ENCODE peak calls at places on chromosomes 6 and 20, in six cellular contexts. D is thyroid gland, A is A673, Y is left lung, Z is mesenchymal stem cell, V is tibial nerve. W is an unnamed sample.

GRCh38 chr20:5522422-5522821 is 205.7 kb upstream of the PROKR2 start:
- DNase-seq in D (no peak), A (no peak), Y (no peak), Z (no peak), V (no peak), W (no peak)

GRCh38 chr6:159875194-159875593 is 15.6 kb upstream of the MAS1 start:
- DNase-seq in D (no peak), A (no peak), Y (no peak), Z (no peak), V (no peak), W (no peak)

GRCh38 chr20:38229376-38230252 is 30.9 kb downstream of the KIAA1755 start:
- DNase-seq in D (no peak), A (no peak), Y (no peak), Z (peak; percentile 33), V (peak; percentile 45), W (peak; percentile 80)

GRCh38 chr20:20410678-20411077 is 42.8 kb downstream of the INSM1 start:
- DNase-seq in D (no peak), A (peak; percentile 76), Y (no peak), Z (no peak), V (no peak), W (no peak)

GRCh38 chr6:36650848-36651247 is 27.7 kb upstream of the CDKN1A start:
- DNase-seq in D (no peak), A (no peak), Y (no peak), Z (no peak), V (no peak), W (no peak)

GRCh38 chr6:36804549-36804948 is 34.7 kb downstream of the CPNE5 start:
- DNase-seq in D (no peak), A (no peak), Y (no peak), Z (no peak), V (no peak), W (no peak)

GRCh38 chr20:34703573-34704176 is 469 bp upstream of the TP53INP2 start:
- DNase-seq in D (peak; percentile 39), A (peak; percentile 37), Y (peak; percentile 42), Z (peak; percentile 86), V (peak; percentile 17), W (peak; percentile 58)

GRCh38 chr20:39706089-39706721 is 744.1 kb downstream of the DHX35 start:
- DNase-seq in D (no peak), A (no peak), Y (no peak), Z (no peak), V (peak; percentile 6), W (no peak)

GRCh38 chr6:150541587-150541986 is 58.1 kb upstream of the PLEKHG1 start:
- DNase-seq in D (no peak), A (no peak), Y (no peak), Z (no peak), V (no peak), W (no peak)

GRCh38 chr6:76342611-76343160 is 270.2 kb upstream of the IMPG1 start:
- DNase-seq in D (no peak), A (no peak), Y (no peak), Z (no peak), V (no peak), W (peak; percentile 97)

GRCh38 chr6:29097803-29098202 is 1.5 kb upstream of the OR2J1 start:
- DNase-seq in D (no peak), A (no peak), Y (no peak), Z (no peak), V (no peak), W (no peak)

GRCh38 chr6:6546318-6547110 is 42.0 kb upstream of the LY86 start:
- DNase-seq in D (peak; percentile 38), A (no peak), Y (peak; percentile 43), Z (peak; percentile 21), V (peak; percentile 30), W (no peak)

GRCh38 chr6:6545616-6546317 is 42.8 kb upstream of the LY86 start:
- DNase-seq in D (no peak), A (no peak), Y (no peak), Z (peak; percentile 1), V (no peak), W (no peak)

GRCh38 chr6:6542357-6542756 is 46.2 kb upstream of the LY86 start:
- DNase-seq in D (no peak), A (no peak), Y (no peak), Z (no peak), V (no peak), W (no peak)

GRCh38 chr6:6543181-6543879 is 45.2 kb upstream of the LY86 start:
- DNase-seq in D (no peak), A (no peak), Y (no peak), Z (no peak), V (peak; percentile 28), W (peak; percentile 29)

DNA sequence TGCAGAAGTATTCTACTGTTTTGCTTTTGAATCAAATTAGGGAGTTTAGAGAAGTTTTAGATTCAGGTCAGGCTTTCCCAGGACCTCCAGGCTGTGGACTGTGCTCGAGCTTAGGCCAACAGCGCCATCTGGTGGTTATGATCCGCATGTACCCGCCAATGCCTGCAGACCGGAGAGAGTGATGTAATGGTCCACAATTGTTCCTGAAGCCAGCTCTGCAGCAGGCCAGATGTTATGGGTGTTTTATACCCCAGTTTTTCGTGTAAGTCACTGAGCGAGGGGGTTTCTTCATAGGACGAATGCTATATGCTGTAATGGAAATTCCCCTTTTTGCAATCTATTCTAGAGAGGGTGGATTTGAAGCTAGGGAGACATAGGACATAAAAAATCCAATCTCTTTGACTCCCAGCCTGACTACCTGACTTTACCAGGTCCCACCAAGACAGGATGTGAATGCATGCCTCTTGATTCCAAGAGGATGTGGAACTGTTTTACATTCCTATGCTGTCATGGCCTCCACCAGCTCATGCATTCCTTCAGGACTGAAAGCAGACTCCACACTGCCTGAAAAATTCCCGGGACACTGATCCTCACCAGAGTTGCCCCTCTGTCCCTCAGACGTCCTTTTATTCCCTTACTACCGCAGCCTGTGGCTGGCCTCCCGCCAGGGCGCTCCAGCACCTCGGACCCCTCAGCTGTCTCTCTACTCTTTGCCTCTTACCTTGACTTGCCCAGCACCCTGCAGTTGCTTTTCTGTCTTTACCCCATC is 41.2 kb upstream of the LY86 start:
- DNase-seq in D (peak; percentile 88), A (peak; percentile 87), Y (peak; percentile 86), Z (peak; percentile 81), V (peak; percentile 97), W (peak; percentile 51)
- H3K4me3 ChIP-seq in D (no peak overlapping the region), A (peak overlapping the region; percentile 37), Y (peak overlapping the region; percentile 41), Z (peak overlapping the region; percentile 68), V (peak overlapping the region; percentile 37), W (no peak overlapping the region)

GRCh38 chr6:77362055-77362454 is 101.2 kb downstream of the HTR1B start:
- DNase-seq in D (no peak), A (no peak), Y (no peak), Z (no peak), V (no peak), W (no peak)

GRCh38 chr6:77361018-77361417 is 102.3 kb downstream of the HTR1B start:
- DNase-seq in D (no peak), A (no peak), Y (no peak), Z (no peak), V (no peak), W (no peak)

GRCh38 chr6:77368660-77369313 is 94.5 kb downstream of the HTR1B start:
- DNase-seq in D (peak; percentile 64), A (no peak), Y (no peak), Z (peak; percentile 68), V (no peak), W (no peak)

DNA sequence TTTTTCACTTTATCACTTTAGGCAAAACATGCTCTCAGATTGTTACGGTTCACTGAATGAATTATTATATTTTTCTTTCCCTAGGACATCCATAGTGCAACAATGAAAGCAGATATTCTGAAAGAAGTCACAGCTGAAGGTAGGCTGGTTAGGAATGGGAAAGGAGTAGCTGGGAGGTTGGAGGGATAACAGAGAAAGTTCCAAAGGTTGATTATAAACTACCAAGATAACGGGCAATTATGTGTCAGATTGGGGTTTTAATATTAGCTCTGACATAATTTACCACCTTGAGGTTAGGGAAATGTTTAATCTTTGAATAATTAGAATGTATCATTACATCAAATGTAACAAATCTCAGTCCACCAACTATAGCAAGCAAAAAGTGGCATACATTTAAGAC is 96.5 kb downstream of the HTR1B start:
- DNase-seq in D (no peak), A (no peak), Y (no peak), Z (no peak), V (no peak), W (no peak)
- H3K27ac ChIP-seq in D (no peak overlapping the region), A (no peak overlapping the region), Y (no peak overlapping the region), Z (no peak overlapping the region), V (no peak overlapping the region), W (no peak overlapping the region)

GRCh38 chr6:168648240-168648639 is 207.3 kb downstream of the SMOC2 start:
- DNase-seq in D (peak; percentile 79), A (peak; percentile 13), Y (no peak), Z (no peak), V (no peak), W (peak; percentile 51)

GRCh38 chr6:168650686-168651085 is 209.7 kb downstream of the SMOC2 start:
- DNase-seq in D (peak; percentile 95), A (no peak), Y (no peak), Z (no peak), V (peak; percentile 38), W (no peak)

GRCh38 chr6:168649209-168649608 is 208.2 kb downstream of the SMOC2 start:
- DNase-seq in D (no peak), A (no peak), Y (no peak), Z (no peak), V (no peak), W (no peak)

GRCh38 chr6:168647271-168647670 is 206.3 kb downstream of the SMOC2 start:
- DNase-seq in D (no peak), A (no peak), Y (no peak), Z (no peak), V (no peak), W (peak; percentile 43)

GRCh38 chr6:168648730-168649129 is 207.7 kb downstream of the SMOC2 start:
- DNase-seq in D (peak; percentile 42), A (peak; percentile 35), Y (no peak), Z (no peak), V (no peak), W (no peak)
- H3K4me3 ChIP-seq in D (no peak overlapping the region), A (peak overlapping the region; percentile 7), Y (no peak overlapping the region), Z (peak overlapping the region; percentile 71), V (no peak overlapping the region), W (no peak overlapping the region)

GRCh38 chr6:53321701-53322100 is 27.0 kb downstream of the ELOVL5 start:
- DNase-seq in D (no peak), A (no peak), Y (no peak), Z (no peak), V (no peak), W (no peak)

GRCh38 chr6:53320964-53321363 is 27.8 kb downstream of the ELOVL5 start:
- DNase-seq in D (no peak), A (no peak), Y (no peak), Z (peak; percentile 52), V (no peak), W (no peak)

GRCh38 chr6:53325785-53326184 is 23.0 kb downstream of the ELOVL5 start:
- DNase-seq in D (no peak), A (no peak), Y (no peak), Z (no peak), V (no peak), W (no peak)

GRCh38 chr6:53318429-53318828 is 30.3 kb downstream of the ELOVL5 start:
- DNase-seq in D (no peak), A (no peak), Y (no peak), Z (no peak), V (no peak), W (no peak)

GRCh38 chr6:53322188-53323029 is 26.3 kb downstream of the ELOVL5 start:
- DNase-seq in D (no peak), A (peak; percentile 33), Y (no peak), Z (peak; percentile 53), V (no peak), W (no peak)
- H3K27ac ChIP-seq in D (peak overlapping the region; percentile 69), A (no peak overlapping the region), Y (peak overlapping the region; percentile 40), Z (peak overlapping the region; percentile 28), V (no peak overlapping the region), W (no peak overlapping the region)

W was measured in SJCRH30.